ENCODE peak calls at places on chromosome 11, in eight cellular contexts. One of them, this sample, is unnamed.

GRCh38 chr11:22787565-22788162 is 41.9 kb downstream of the SVIP start:
- DNase-seq in CD4-positive, alpha-beta T cell: no peak
- DNase-seq in cardiac fibroblast: peak
- DNase-seq in HFFc6: peak
- DNase-seq in H1: no peak
- DNase-seq in progenitor cell of endocrine pancreas: no peak
- DNase-seq in HL-60: peak
- DNase-seq in CD8-positive, alpha-beta T cell: peak
- DNase-seq in this sample: no peak

GRCh38 chr11:128967578-128967977 is 24.9 kb upstream of the TP53AIP1 start:
- DNase-seq in HL-60: no peak
- DNase-seq in CD8-positive, alpha-beta T cell: no peak
- DNase-seq in CD4-positive, alpha-beta T cell: no peak
- DNase-seq in progenitor cell of endocrine pancreas: no peak
- DNase-seq in H1: no peak
- DNase-seq in cardiac fibroblast: no peak
- DNase-seq in HFFc6: no peak
- DNase-seq in this sample: no peak

GRCh38 chr11:116379185-116379828 is 393.5 kb downstream of the BUD13 start:
- DNase-seq in progenitor cell of endocrine pancreas: peak
- DNase-seq in CD4-positive, alpha-beta T cell: no peak
- DNase-seq in HFFc6: no peak
- DNase-seq in H1: no peak
- DNase-seq in cardiac fibroblast: peak
- DNase-seq in CD8-positive, alpha-beta T cell: no peak
- DNase-seq in HL-60: no peak
- DNase-seq in this sample: no peak

GRCh38 chr11:70779433-70780245 is 381.3 kb downstream of the CTTN start:
- DNase-seq in HFFc6: no peak
- DNase-seq in progenitor cell of endocrine pancreas: no peak
- DNase-seq in cardiac fibroblast: no peak
- DNase-seq in H1: no peak
- DNase-seq in HL-60: no peak
- DNase-seq in CD4-positive, alpha-beta T cell: no peak
- DNase-seq in CD8-positive, alpha-beta T cell: no peak
- DNase-seq in this sample: no peak

GRCh38 chr11:67303989-67304411 is 670 bp downstream of the SSH3 start:
- DNase-seq in CD8-positive, alpha-beta T cell: no peak
- DNase-seq in cardiac fibroblast: no peak
- DNase-seq in CD4-positive, alpha-beta T cell: no peak
- DNase-seq in HFFc6: no peak
- DNase-seq in H1: no peak
- DNase-seq in progenitor cell of endocrine pancreas: no peak
- DNase-seq in HL-60: no peak
- DNase-seq in this sample: no peak

GRCh38 chr11:31874631-31875191 is 63.6 kb upstream of the PAX6 start:
- DNase-seq in progenitor cell of endocrine pancreas: no peak
- DNase-seq in H1: no peak
- DNase-seq in CD8-positive, alpha-beta T cell: no peak
- DNase-seq in HFFc6: no peak
- DNase-seq in CD4-positive, alpha-beta T cell: no peak
- DNase-seq in cardiac fibroblast: no peak
- DNase-seq in HL-60: no peak
- DNase-seq in this sample: no peak

GRCh38 chr11:113519989-113520613 is 44.9 kb upstream of the DRD2 start:
- DNase-seq in H1: no peak
- DNase-seq in CD4-positive, alpha-beta T cell: no peak
- DNase-seq in HL-60: no peak
- DNase-seq in CD8-positive, alpha-beta T cell: no peak
- DNase-seq in cardiac fibroblast: no peak
- DNase-seq in progenitor cell of endocrine pancreas: no peak
- DNase-seq in HFFc6: no peak
- DNase-seq in this sample: no peak

GRCh38 chr11:128568166-128568778 is 19.1 kb downstream of the ETS1 start:
- DNase-seq in H1: no peak
- DNase-seq in CD8-positive, alpha-beta T cell: no peak
- DNase-seq in CD4-positive, alpha-beta T cell: no peak
- DNase-seq in cardiac fibroblast: no peak
- DNase-seq in HFFc6: no peak
- DNase-seq in progenitor cell of endocrine pancreas: no peak
- DNase-seq in HL-60: no peak
- DNase-seq in this sample: no peak

GRCh38 chr11:58060939-58061672 is 30.4 kb downstream of the OR6Q1 start:
- DNase-seq in CD8-positive, alpha-beta T cell: no peak
- DNase-seq in CD4-positive, alpha-beta T cell: no peak
- DNase-seq in cardiac fibroblast: peak
- DNase-seq in HL-60: no peak
- DNase-seq in HFFc6: peak
- DNase-seq in H1: no peak
- DNase-seq in progenitor cell of endocrine pancreas: no peak
- DNase-seq in this sample: no peak

GRCh38 chr11:2524446-2525165 is 79.8 kb downstream of the KCNQ1 start:
- DNase-seq in CD4-positive, alpha-beta T cell: no peak
- DNase-seq in H1: no peak
- DNase-seq in CD8-positive, alpha-beta T cell: peak
- DNase-seq in progenitor cell of endocrine pancreas: peak
- DNase-seq in HL-60: no peak
- DNase-seq in cardiac fibroblast: no peak
- DNase-seq in HFFc6: no peak
- DNase-seq in this sample: no peak

GRCh38 chr11:21411114-21411513 is 741.7 kb downstream of the NELL1 start:
- DNase-seq in cardiac fibroblast: no peak
- DNase-seq in H1: no peak
- DNase-seq in progenitor cell of endocrine pancreas: no peak
- DNase-seq in CD8-positive, alpha-beta T cell: no peak
- DNase-seq in HFFc6: no peak
- DNase-seq in HL-60: peak
- DNase-seq in CD4-positive, alpha-beta T cell: no peak
- DNase-seq in this sample: no peak

DNA sequence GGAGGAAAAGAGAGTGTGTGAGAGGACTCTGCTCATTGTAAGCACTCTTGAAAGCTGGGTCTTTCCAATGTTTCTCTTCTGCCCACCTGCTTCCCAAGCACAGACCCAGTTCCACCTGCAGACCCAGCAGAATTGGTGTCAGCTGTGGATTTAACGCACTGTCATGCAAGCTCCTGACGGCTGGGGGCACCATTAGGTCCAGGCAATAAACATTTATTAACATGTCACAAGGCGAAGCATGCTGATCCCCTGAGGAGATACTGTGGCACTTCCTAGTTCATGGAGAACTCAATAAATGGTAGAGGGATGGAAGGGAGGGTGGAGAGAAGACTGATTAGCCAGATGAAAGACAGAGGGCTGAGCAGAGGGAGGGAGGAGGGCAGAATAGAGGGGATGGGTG is 68.3 kb upstream of the TSPAN18 start:
- DNase-seq in HL-60: no peak
- DNase-seq in HFFc6: peak
- DNase-seq in H1: no peak
- DNase-seq in cardiac fibroblast: peak
- DNase-seq in CD8-positive, alpha-beta T cell: no peak
- DNase-seq in progenitor cell of endocrine pancreas: no peak
- DNase-seq in CD4-positive, alpha-beta T cell: peak
- DNase-seq in this sample: no peak
- TF ChIP-seq CTCF in HL-60: no peak
- TF ChIP-seq CTCF in HFFc6: peak
- TF ChIP-seq CTCF in H1: peak
- TF ChIP-seq CTCF in cardiac fibroblast: peak
- TF ChIP-seq CTCF in CD8-positive, alpha-beta T cell: no peak
- TF ChIP-seq CTCF in progenitor cell of endocrine pancreas: peak
- TF ChIP-seq CTCF in CD4-positive, alpha-beta T cell: no peak
- TF ChIP-seq CTCF in this sample: peak

GRCh38 chr11:10413268-10413667 is 41.8 kb upstream of the AMPD3 start:
- DNase-seq in CD4-positive, alpha-beta T cell: peak
- DNase-seq in H1: no peak
- DNase-seq in progenitor cell of endocrine pancreas: no peak
- DNase-seq in HFFc6: peak
- DNase-seq in cardiac fibroblast: peak
- DNase-seq in HL-60: peak
- DNase-seq in CD8-positive, alpha-beta T cell: peak
- DNase-seq in this sample: no peak

GRCh38 chr11:10418259-10418949 is 36.7 kb upstream of the AMPD3 start:
- DNase-seq in HL-60: no peak
- DNase-seq in CD8-positive, alpha-beta T cell: no peak
- DNase-seq in cardiac fibroblast: peak
- DNase-seq in HFFc6: peak
- DNase-seq in CD4-positive, alpha-beta T cell: no peak
- DNase-seq in H1: no peak
- DNase-seq in progenitor cell of endocrine pancreas: no peak
- DNase-seq in this sample: no peak

GRCh38 chr11:10414181-10414580 is 40.9 kb upstream of the AMPD3 start:
- DNase-seq in CD4-positive, alpha-beta T cell: no peak
- DNase-seq in progenitor cell of endocrine pancreas: no peak
- DNase-seq in H1: no peak
- DNase-seq in cardiac fibroblast: no peak
- DNase-seq in HFFc6: no peak
- DNase-seq in CD8-positive, alpha-beta T cell: no peak
- DNase-seq in HL-60: peak
- DNase-seq in this sample: no peak

GRCh38 chr11:10414659-10415058 is 40.4 kb upstream of the AMPD3 start:
- DNase-seq in progenitor cell of endocrine pancreas: no peak
- DNase-seq in HFFc6: no peak
- DNase-seq in CD8-positive, alpha-beta T cell: peak
- DNase-seq in HL-60: peak
- DNase-seq in CD4-positive, alpha-beta T cell: no peak
- DNase-seq in cardiac fibroblast: peak
- DNase-seq in H1: no peak
- DNase-seq in this sample: no peak

GRCh38 chr11:10415817-10416392 is 39.2 kb upstream of the AMPD3 start:
- DNase-seq in CD4-positive, alpha-beta T cell: no peak
- DNase-seq in CD8-positive, alpha-beta T cell: no peak
- DNase-seq in HFFc6: no peak
- DNase-seq in HL-60: no peak
- DNase-seq in cardiac fibroblast: no peak
- DNase-seq in H1: no peak
- DNase-seq in progenitor cell of endocrine pancreas: no peak
- DNase-seq in this sample: no peak
- TF ChIP-seq CTCF in CD4-positive, alpha-beta T cell: no peak
- TF ChIP-seq CTCF in CD8-positive, alpha-beta T cell: no peak
- TF ChIP-seq CTCF in HFFc6: peak
- TF ChIP-seq CTCF in HL-60: no peak
- TF ChIP-seq CTCF in cardiac fibroblast: peak
- TF ChIP-seq CTCF in H1: peak
- TF ChIP-seq CTCF in progenitor cell of endocrine pancreas: no peak
- TF ChIP-seq CTCF in this sample: no peak

DNA sequence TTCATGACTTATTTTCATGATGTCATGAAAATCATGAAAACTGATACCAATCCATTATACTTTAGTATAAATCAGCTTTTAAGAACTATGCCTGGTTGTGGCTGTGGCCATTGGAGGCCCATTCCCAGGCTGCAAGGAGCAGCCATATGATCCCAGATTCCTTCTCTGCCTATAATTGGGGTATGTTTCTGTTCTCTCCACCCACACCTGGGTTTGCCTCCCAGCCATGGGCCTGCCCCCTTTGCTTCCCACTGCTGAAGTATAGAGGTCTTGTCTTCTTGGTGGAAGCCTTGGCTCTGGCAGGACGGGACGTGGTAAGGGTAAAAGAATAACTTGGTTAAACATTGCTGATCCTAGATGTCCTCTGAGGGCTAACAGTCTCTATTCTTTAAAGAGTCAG is 2.3 kb downstream of the MICAL2 start:
- DNase-seq in cardiac fibroblast: no peak
- DNase-seq in HFFc6: no peak
- DNase-seq in H1: no peak
- DNase-seq in progenitor cell of endocrine pancreas: no peak
- DNase-seq in HL-60: no peak
- DNase-seq in CD4-positive, alpha-beta T cell: no peak
- DNase-seq in CD8-positive, alpha-beta T cell: no peak
- DNase-seq in this sample: no peak
- TF ChIP-seq CTCF in cardiac fibroblast: no peak
- TF ChIP-seq CTCF in HFFc6: no peak
- TF ChIP-seq CTCF in H1: no peak
- TF ChIP-seq CTCF in progenitor cell of endocrine pancreas: no peak
- TF ChIP-seq CTCF in HL-60: no peak
- TF ChIP-seq CTCF in CD4-positive, alpha-beta T cell: no peak
- TF ChIP-seq CTCF in CD8-positive, alpha-beta T cell: no peak
- TF ChIP-seq CTCF in this sample: no peak

GRCh38 chr11:68470304-68470811 is 9.8 kb downstream of the PPP6R3 start:
- DNase-seq in CD8-positive, alpha-beta T cell: no peak
- DNase-seq in progenitor cell of endocrine pancreas: no peak
- DNase-seq in cardiac fibroblast: no peak
- DNase-seq in HFFc6: no peak
- DNase-seq in CD4-positive, alpha-beta T cell: no peak
- DNase-seq in HL-60: no peak
- DNase-seq in H1: no peak
- DNase-seq in this sample: no peak

GRCh38 chr11:68469122-68469521 is 8.6 kb downstream of the PPP6R3 start:
- DNase-seq in CD8-positive, alpha-beta T cell: no peak
- DNase-seq in progenitor cell of endocrine pancreas: no peak
- DNase-seq in HFFc6: no peak
- DNase-seq in cardiac fibroblast: no peak
- DNase-seq in HL-60: no peak
- DNase-seq in H1: no peak
- DNase-seq in CD4-positive, alpha-beta T cell: no peak
- DNase-seq in this sample: no peak

GRCh38 chr11:68472778-68473177 is 12.2 kb downstream of the PPP6R3 start:
- DNase-seq in progenitor cell of endocrine pancreas: no peak
- DNase-seq in HL-60: no peak
- DNase-seq in CD8-positive, alpha-beta T cell: no peak
- DNase-seq in CD4-positive, alpha-beta T cell: no peak
- DNase-seq in cardiac fibroblast: no peak
- DNase-seq in H1: no peak
- DNase-seq in HFFc6: no peak
- DNase-seq in this sample: no peak

GRCh38 chr11:68469642-68470041 is 9.1 kb downstream of the PPP6R3 start:
- DNase-seq in HFFc6: no peak
- DNase-seq in CD4-positive, alpha-beta T cell: no peak
- DNase-seq in CD8-positive, alpha-beta T cell: no peak
- DNase-seq in HL-60: no peak
- DNase-seq in cardiac fibroblast: no peak
- DNase-seq in H1: no peak
- DNase-seq in progenitor cell of endocrine pancreas: no peak
- DNase-seq in this sample: no peak

DNA sequence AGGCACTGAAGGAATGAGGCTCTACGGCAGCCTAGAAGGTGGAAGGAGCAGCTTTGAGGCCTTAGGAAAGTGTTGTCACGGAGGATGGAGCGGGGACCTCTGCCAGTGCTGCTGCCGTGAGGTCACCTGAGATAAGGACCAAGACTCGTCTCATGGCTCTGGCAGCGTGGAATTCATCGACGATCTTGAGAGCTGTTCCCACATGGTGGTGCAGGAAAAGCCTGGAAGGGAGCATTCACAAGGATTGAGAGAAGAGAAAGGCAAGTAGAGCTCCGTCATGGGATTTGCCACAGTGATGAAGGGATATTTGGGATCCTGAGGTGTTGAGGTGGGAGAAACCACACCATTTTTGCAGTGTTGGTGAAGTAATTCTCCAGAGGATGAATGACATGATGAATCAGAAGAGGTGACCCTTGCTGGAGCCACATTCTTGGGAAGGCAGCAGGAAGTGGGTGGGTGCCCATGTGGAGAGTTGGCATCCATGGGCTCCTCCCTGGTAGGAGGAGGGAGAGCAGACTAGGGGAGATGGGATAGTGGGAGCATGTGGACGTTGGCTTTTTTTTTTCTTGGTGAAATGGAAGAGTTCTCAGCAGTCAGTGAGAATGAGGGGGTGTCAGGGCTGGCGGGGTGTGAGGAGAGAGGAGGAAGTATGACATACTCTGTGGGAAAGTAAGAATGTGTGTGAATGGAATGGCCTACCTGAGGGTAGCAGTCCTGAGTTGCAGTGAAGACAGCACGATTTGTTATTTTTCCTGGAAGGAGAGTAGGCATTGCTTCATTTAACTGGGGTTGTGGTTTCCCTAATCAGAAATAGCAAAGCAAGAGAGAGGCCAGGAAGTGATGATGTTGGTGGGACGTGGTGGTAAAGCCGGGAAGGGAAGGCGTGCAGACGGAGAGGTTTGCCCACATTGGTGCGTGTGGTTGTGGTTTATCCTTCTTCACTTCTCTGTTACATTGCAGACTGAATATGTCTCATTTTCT is 11.1 kb downstream of the PPP6R3 start:
- DNase-seq in CD4-positive, alpha-beta T cell: no peak
- DNase-seq in cardiac fibroblast: peak
- DNase-seq in HL-60: peak
- DNase-seq in H1: no peak
- DNase-seq in CD8-positive, alpha-beta T cell: peak
- DNase-seq in HFFc6: no peak
- DNase-seq in progenitor cell of endocrine pancreas: no peak
- DNase-seq in this sample: no peak
- TF ChIP-seq CTCF in CD4-positive, alpha-beta T cell: no peak
- TF ChIP-seq CTCF in cardiac fibroblast: no peak
- TF ChIP-seq CTCF in HL-60: no peak
- TF ChIP-seq CTCF in H1: no peak
- TF ChIP-seq CTCF in CD8-positive, alpha-beta T cell: no peak
- TF ChIP-seq CTCF in HFFc6: no peak
- TF ChIP-seq CTCF in progenitor cell of endocrine pancreas: no peak
- TF ChIP-seq CTCF in this sample: no peak